ENCODE peak calls at places on chromosomes 16 and 17, in five cellular contexts. H is T-cell, Y is M059J, W is spleen, S is GM06990. O is an unnamed sample.

GRCh38 chr17:81553616-81554181 is 1.5 kb upstream of the FAAP100 start:
- DNase-seq in W (no peak), Y (peak; percentile 97), H (no peak), S (no peak), O (no peak)

GRCh38 chr16:86748643-86749042 is 170.3 kb downstream of the FOXL1 start:
- DNase-seq in H (no peak), Y (no peak), W (peak; percentile 27), S (no peak), O (no peak)

GRCh38 chr17:59451706-59452105 is 113.7 kb upstream of the DHX40 start:
- DNase-seq in H (no peak), W (no peak), S (no peak), Y (peak; percentile 82), O (no peak)

GRCh38 chr17:61349350-61349749 is 50.3 kb upstream of the TBX2 start:
- DNase-seq in S (no peak), W (peak; percentile 10), Y (peak; percentile 13), H (no peak), O (no peak)

GRCh38 chr17:12376276-12376675 is 289.4 kb upstream of the MYOCD start:
- DNase-seq in Y (no peak), H (no peak), S (no peak), W (no peak), O (no peak)

GRCh38 chr16:27080870-27081269 is 14.1 kb downstream of the C16orf82 start:
- DNase-seq in S (no peak), Y (peak; percentile 18), W (no peak), H (no peak), O (no peak)

GRCh38 chr17:66661857-66662256 is 173.1 kb upstream of the CACNG5 start:
- DNase-seq in H (no peak), Y (peak; percentile 37), W (no peak), S (no peak), O (no peak)

GRCh38 chr16:26433807-26434206 is 632.9 kb upstream of the C16orf82 start:
- DNase-seq in Y (no peak), W (no peak), S (no peak), H (no peak), O (no peak)

GRCh38 chr17:82589851-82590180 is 58.4 kb downstream of the WDR45B start:
- DNase-seq in W (no peak), Y (no peak), H (no peak), S (no peak), O (no peak)

GRCh38 chr17:82108999-82109480 is 11.0 kb upstream of the FASN start:
- DNase-seq in W (no peak), H (no peak), Y (no peak), S (no peak), O (no peak)

GRCh38 chr16:79639576-79640311 is 39.2 kb upstream of the MAF start:
- DNase-seq in H (no peak), Y (peak; percentile 13), W (no peak), S (no peak), O (no peak)

GRCh38 chr17:49547566-49547965 is 28.1 kb upstream of the NXPH3 start:
- DNase-seq in W (peak; percentile 41), Y (no peak), H (no peak), S (no peak), O (no peak)

GRCh38 chr17:37693328-37693727 is 50.1 kb upstream of the DDX52 start:
- DNase-seq in S (no peak), Y (no peak), W (no peak), H (no peak), O (no peak)

GRCh38 chr17:43949777-43950176 is 4.0 kb downstream of the PYY start:
- DNase-seq in H (no peak), Y (peak; percentile 48), W (no peak), S (no peak), O (no peak)

GRCh38 chr16:11328172-11329079 is 16.8 kb upstream of the RMI2 start:
- DNase-seq in S (peak; percentile 83), W (peak; percentile 85), Y (peak; percentile 95), H (peak; percentile 19), O (peak; percentile 31)

GRCh38 chr16:1871974-1872635 is at the start of gene MEIOB:
- DNase-seq in Y (no peak), W (peak; percentile 55), H (no peak), S (peak; percentile 13), O (no peak)

GRCh38 chr16:88378401-88378800 is 4.4 kb upstream of the ZNF469 start:
- DNase-seq in S (no peak), Y (no peak), H (no peak), W (peak; percentile 52), O (no peak)

O was measured in effector memory CD8-positive, alpha-beta T cell.